ENCODE peak calls at places on chromosomes 2 and 18, in eight cellular contexts. L is kidney epithelial cell; M is SK-MEL-5; N is CD4-positive, alpha-beta memory T cell; Z is B cell; B is endothelial cell; T is sigmoid colon; W is HEK293T. U is an unnamed sample.

GRCh38 chr18:78730564-78731422 is 248.8 kb upstream of the SALL3 start:
- DNase-seq in L (no peak), M (no peak), N (no peak), Z (no peak), B (no peak), T (peak), W (no peak), U (no peak)

GRCh38 chr2:25504266-25504665 is 162.5 kb upstream of the DNMT3A start:
- DNase-seq in L (no peak), M (no peak), N (no peak), Z (no peak), B (no peak), T (no peak), W (no peak), U (no peak)

GRCh38 chr2:233912799-233913423 is 4.3 kb upstream of the TRPM8 start:
- DNase-seq in L (peak), M (peak), N (no peak), Z (no peak), B (peak), T (no peak), W (peak), U (peak)

GRCh38 chr2:23711979-23712755 is 214.8 kb downstream of the ATAD2B start:
- DNase-seq in L (no peak), M (no peak), N (no peak), Z (no peak), B (no peak), T (peak), W (no peak), U (peak)

GRCh38 chr2:23386422-23387220 is 1.6 kb downstream of the KLHL29 start:
- DNase-seq in L (no peak), M (no peak), N (peak), Z (no peak), B (peak), T (peak), W (peak), U (peak)

GRCh38 chr2:74357627-74358026 is 14.4 kb upstream of the SLC4A5 start:
- DNase-seq in L (no peak), M (no peak), N (no peak), Z (no peak), B (no peak), T (no peak), W (no peak), U (no peak)

GRCh38 chr2:174005801-174006419 is 40.7 kb upstream of the SP3 start:
- DNase-seq in L (no peak), M (no peak), N (no peak), Z (no peak), B (no peak), T (no peak), W (no peak), U (no peak)

GRCh38 chr2:160039166-160039903 is 23.1 kb downstream of the PLA2R1 start:
- DNase-seq in L (no peak), M (no peak), N (no peak), Z (no peak), B (no peak), T (no peak), W (no peak), U (no peak)

GRCh38 chr2:148926291-148926961 is 51.4 kb downstream of the KIF5C start:
- DNase-seq in L (no peak), M (peak), N (peak), Z (peak), B (peak), T (no peak), W (peak), U (peak)

GRCh38 chr2:10412380-10412779 is 35.7 kb downstream of the ODC1 start:
- DNase-seq in L (no peak), M (peak), N (no peak), Z (no peak), B (peak), T (no peak), W (peak), U (peak)

GRCh38 chr2:191030521-191031154 is 16.7 kb upstream of the STAT1 start:
- DNase-seq in L (no peak), M (peak), N (peak), Z (no peak), B (peak), T (no peak), W (peak), U (peak)

GRCh38 chr2:239042046-239042445 is 194.2 kb downstream of the TWIST2 start:
- DNase-seq in L (no peak), M (no peak), N (no peak), Z (no peak), B (no peak), T (peak), W (no peak), U (no peak)

GRCh38 chr2:233217892-233218377 is 33.5 kb upstream of the ATG16L1 start:
- DNase-seq in L (no peak), M (peak), N (no peak), Z (no peak), B (no peak), T (no peak), W (no peak), U (no peak)

GRCh38 chr2:176099737-176100546 is at the start of gene HOXD12:
- DNase-seq in L (no peak), M (no peak), N (no peak), Z (no peak), B (peak), T (peak), W (no peak), U (no peak)

GRCh38 chr2:240626531-240627300 is 1.4 kb downstream of the GPR35 start:
- DNase-seq in L (no peak), M (no peak), N (peak), Z (no peak), B (no peak), T (peak), W (no peak), U (no peak)

GRCh38 chr2:26894136-26894535 is 46.2 kb downstream of the DPYSL5 start:
- DNase-seq in L (no peak), M (no peak), N (no peak), Z (no peak), B (no peak), T (no peak), W (no peak), U (no peak)

GRCh38 chr2:61361068-61361467 is 109.8 kb downstream of the USP34 start:
- DNase-seq in L (no peak), M (no peak), N (no peak), Z (no peak), B (no peak), T (no peak), W (no peak), U (no peak)

U was measured in neural progenitor cell.